ENCODE peak calls at places on chromosomes 6 and 20, in nine cellular contexts. One of them, this sample, is unnamed.

GRCh38 chr6:20919677-20920385 is 385.6 kb downstream of the CDKAL1 start:
- DNase-seq in left ventricle myocardium inferior: no peak
- DNase-seq in GM12878: peak; percentile 59
- DNase-seq in OCI-LY7: no peak
- DNase-seq in PC-3: peak; percentile 49
- DNase-seq in upper lobe of right lung: no peak
- DNase-seq in CD4-positive, CD25-positive, alpha-beta regulatory T cell: no peak
- DNase-seq in SK-N-SH: no peak
- DNase-seq in CD4-positive, alpha-beta T cell: no peak
- DNase-seq in this sample: no peak

GRCh38 chr6:159982726-159983506 is 14.0 kb downstream of the IGF2R start:
- DNase-seq in left ventricle myocardium inferior: no peak
- DNase-seq in GM12878: no peak
- DNase-seq in OCI-LY7: no peak
- DNase-seq in PC-3: no peak
- DNase-seq in upper lobe of right lung: no peak
- DNase-seq in CD4-positive, CD25-positive, alpha-beta regulatory T cell: peak; percentile 30
- DNase-seq in SK-N-SH: no peak
- DNase-seq in CD4-positive, alpha-beta T cell: no peak
- DNase-seq in this sample: no peak

GRCh38 chr20:36543187-36544133 is 2.1 kb downstream of the MYL9 start:
- DNase-seq in left ventricle myocardium inferior: peak; percentile 90
- DNase-seq in GM12878: no peak
- DNase-seq in OCI-LY7: no peak
- DNase-seq in PC-3: no peak
- DNase-seq in upper lobe of right lung: no peak
- DNase-seq in CD4-positive, CD25-positive, alpha-beta regulatory T cell: no peak
- DNase-seq in SK-N-SH: no peak
- DNase-seq in CD4-positive, alpha-beta T cell: no peak
- DNase-seq in this sample: no peak

GRCh38 chr6:51093899-51094665 is 275.4 kb downstream of the TFAP2B start:
- DNase-seq in left ventricle myocardium inferior: no peak
- DNase-seq in GM12878: no peak
- DNase-seq in OCI-LY7: no peak
- DNase-seq in PC-3: no peak
- DNase-seq in upper lobe of right lung: no peak
- DNase-seq in CD4-positive, CD25-positive, alpha-beta regulatory T cell: no peak
- DNase-seq in SK-N-SH: no peak
- DNase-seq in CD4-positive, alpha-beta T cell: no peak
- DNase-seq in this sample: no peak

GRCh38 chr6:52725530-52726192 is 37.6 kb downstream of the GSTA2 start:
- DNase-seq in left ventricle myocardium inferior: no peak
- DNase-seq in GM12878: no peak
- DNase-seq in OCI-LY7: no peak
- DNase-seq in PC-3: peak; percentile 95
- DNase-seq in upper lobe of right lung: no peak
- DNase-seq in CD4-positive, CD25-positive, alpha-beta regulatory T cell: no peak
- DNase-seq in SK-N-SH: no peak
- DNase-seq in CD4-positive, alpha-beta T cell: no peak
- DNase-seq in this sample: no peak

GRCh38 chr6:45253457-45253856 is 74.7 kb upstream of the RUNX2 start:
- DNase-seq in left ventricle myocardium inferior: no peak
- DNase-seq in GM12878: no peak
- DNase-seq in OCI-LY7: no peak
- DNase-seq in PC-3: no peak
- DNase-seq in upper lobe of right lung: no peak
- DNase-seq in CD4-positive, CD25-positive, alpha-beta regulatory T cell: no peak
- DNase-seq in SK-N-SH: no peak
- DNase-seq in CD4-positive, alpha-beta T cell: no peak
- DNase-seq in this sample: no peak

GRCh38 chr6:1179571-1180459 is 132.1 kb upstream of the FOXQ1 start:
- DNase-seq in left ventricle myocardium inferior: no peak
- DNase-seq in GM12878: no peak
- DNase-seq in OCI-LY7: no peak
- DNase-seq in PC-3: peak; percentile 14
- DNase-seq in upper lobe of right lung: no peak
- DNase-seq in CD4-positive, CD25-positive, alpha-beta regulatory T cell: no peak
- DNase-seq in SK-N-SH: no peak
- DNase-seq in CD4-positive, alpha-beta T cell: no peak
- DNase-seq in this sample: no peak

GRCh38 chr20:46056970-46057855 is 28.2 kb downstream of the SLC12A5 start:
- DNase-seq in left ventricle myocardium inferior: peak; percentile 29
- DNase-seq in GM12878: no peak
- DNase-seq in OCI-LY7: no peak
- DNase-seq in PC-3: no peak
- DNase-seq in upper lobe of right lung: no peak
- DNase-seq in CD4-positive, CD25-positive, alpha-beta regulatory T cell: no peak
- DNase-seq in SK-N-SH: no peak
- DNase-seq in CD4-positive, alpha-beta T cell: no peak
- DNase-seq in this sample: no peak

GRCh38 chr6:36692220-36692619 is 5.4 kb upstream of the RAB44 start:
- DNase-seq in left ventricle myocardium inferior: no peak
- DNase-seq in GM12878: no peak
- DNase-seq in OCI-LY7: peak; percentile 85
- DNase-seq in PC-3: no peak
- DNase-seq in upper lobe of right lung: peak; percentile 61
- DNase-seq in CD4-positive, CD25-positive, alpha-beta regulatory T cell: peak; percentile 34
- DNase-seq in SK-N-SH: no peak
- DNase-seq in CD4-positive, alpha-beta T cell: no peak
- DNase-seq in this sample: no peak

GRCh38 chr6:36691011-36691410 is 6.6 kb upstream of the RAB44 start:
- DNase-seq in left ventricle myocardium inferior: no peak
- DNase-seq in GM12878: no peak
- DNase-seq in OCI-LY7: no peak
- DNase-seq in PC-3: peak; percentile 58
- DNase-seq in upper lobe of right lung: no peak
- DNase-seq in CD4-positive, CD25-positive, alpha-beta regulatory T cell: no peak
- DNase-seq in SK-N-SH: no peak
- DNase-seq in CD4-positive, alpha-beta T cell: no peak
- DNase-seq in this sample: no peak

GRCh38 chr6:36694616-36695015 is 3.0 kb upstream of the RAB44 start:
- DNase-seq in left ventricle myocardium inferior: no peak
- DNase-seq in GM12878: no peak
- DNase-seq in OCI-LY7: peak; percentile 15
- DNase-seq in PC-3: no peak
- DNase-seq in upper lobe of right lung: peak; percentile 20
- DNase-seq in CD4-positive, CD25-positive, alpha-beta regulatory T cell: no peak
- DNase-seq in SK-N-SH: no peak
- DNase-seq in CD4-positive, alpha-beta T cell: no peak
- DNase-seq in this sample: no peak

GRCh38 chr6:36691612-36692011 is 6.0 kb upstream of the RAB44 start:
- DNase-seq in left ventricle myocardium inferior: no peak
- DNase-seq in GM12878: no peak
- DNase-seq in OCI-LY7: no peak
- DNase-seq in PC-3: no peak
- DNase-seq in upper lobe of right lung: no peak
- DNase-seq in CD4-positive, CD25-positive, alpha-beta regulatory T cell: no peak
- DNase-seq in SK-N-SH: no peak
- DNase-seq in CD4-positive, alpha-beta T cell: no peak
- DNase-seq in this sample: no peak

DNA sequence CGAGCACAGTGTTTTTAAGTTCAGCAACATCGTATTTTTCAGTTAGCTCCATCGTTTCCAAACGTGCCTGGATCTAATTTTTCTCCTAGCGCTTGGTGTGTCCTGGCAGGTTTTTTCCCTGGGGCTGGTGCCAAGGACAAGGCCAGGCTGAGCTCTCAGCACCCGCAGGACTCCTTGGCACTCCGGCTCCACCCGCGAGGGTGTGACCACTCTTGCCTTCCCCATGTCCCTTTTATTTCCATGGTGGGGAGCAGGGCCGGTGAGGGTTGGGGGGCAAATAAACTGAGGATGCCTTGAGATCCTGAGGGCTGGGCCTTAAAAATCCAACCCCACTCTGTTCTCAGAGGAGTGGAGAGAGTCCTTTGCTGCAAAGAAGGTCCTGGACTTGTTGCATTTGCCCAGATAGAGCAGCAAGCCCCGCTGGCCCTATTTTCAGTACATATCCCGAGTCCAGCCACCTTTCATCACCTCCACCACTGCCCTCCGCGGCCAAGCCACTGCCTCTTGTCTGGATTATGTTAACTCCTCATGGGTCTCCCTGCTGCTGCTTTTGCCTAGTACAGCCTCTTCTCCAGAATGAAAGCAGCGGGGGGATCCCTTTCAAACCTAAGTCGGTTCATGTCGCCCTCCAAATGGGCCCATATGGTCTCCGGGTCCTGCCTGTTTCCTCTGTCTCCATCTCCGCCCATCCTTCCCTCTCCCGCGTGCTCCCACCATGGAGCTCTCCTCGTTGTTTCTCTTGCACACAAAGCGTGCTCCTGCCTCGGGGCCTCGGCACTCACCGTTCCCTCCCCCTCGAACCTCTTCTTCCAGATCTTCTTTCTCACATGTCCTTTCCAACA is 4.5 kb upstream of the RAB44 start:
- DNase-seq in left ventricle myocardium inferior: peak; percentile 68
- DNase-seq in GM12878: no peak
- DNase-seq in OCI-LY7: no peak
- DNase-seq in PC-3: no peak
- DNase-seq in upper lobe of right lung: peak; percentile 70
- DNase-seq in CD4-positive, CD25-positive, alpha-beta regulatory T cell: no peak
- DNase-seq in SK-N-SH: no peak
- DNase-seq in CD4-positive, alpha-beta T cell: no peak
- DNase-seq in this sample: peak; percentile 52
- H3K27ac ChIP-seq in left ventricle myocardium inferior: peak overlapping the region; percentile 55
- H3K27ac ChIP-seq in GM12878: no peak overlapping the region
- H3K27ac ChIP-seq in OCI-LY7: no peak overlapping the region
- H3K27ac ChIP-seq in PC-3: no peak overlapping the region
- H3K27ac ChIP-seq in upper lobe of right lung: no peak overlapping the region
- H3K27ac ChIP-seq in CD4-positive, CD25-positive, alpha-beta regulatory T cell: no peak overlapping the region
- H3K27ac ChIP-seq in SK-N-SH: no peak overlapping the region
- H3K27ac ChIP-seq in CD4-positive, alpha-beta T cell: no peak overlapping the region
- H3K27ac ChIP-seq in this sample: no peak overlapping the region

GRCh38 chr6:63440057-63440456 is 120.3 kb upstream of the LGSN start:
- DNase-seq in left ventricle myocardium inferior: no peak
- DNase-seq in GM12878: no peak
- DNase-seq in OCI-LY7: no peak
- DNase-seq in PC-3: no peak
- DNase-seq in upper lobe of right lung: no peak
- DNase-seq in CD4-positive, CD25-positive, alpha-beta regulatory T cell: no peak
- DNase-seq in SK-N-SH: no peak
- DNase-seq in CD4-positive, alpha-beta T cell: no peak
- DNase-seq in this sample: no peak
- H3K27ac ChIP-seq in left ventricle myocardium inferior: no peak overlapping the region
- H3K27ac ChIP-seq in GM12878: no peak overlapping the region
- H3K27ac ChIP-seq in OCI-LY7: no peak overlapping the region
- H3K27ac ChIP-seq in PC-3: no peak overlapping the region
- H3K27ac ChIP-seq in upper lobe of right lung: no peak overlapping the region
- H3K27ac ChIP-seq in CD4-positive, CD25-positive, alpha-beta regulatory T cell: no peak overlapping the region
- H3K27ac ChIP-seq in SK-N-SH: no peak overlapping the region
- H3K27ac ChIP-seq in CD4-positive, alpha-beta T cell: no peak overlapping the region
- H3K27ac ChIP-seq in this sample: no peak overlapping the region

GRCh38 chr6:39848171-39848570 is 56.0 kb downstream of the DAAM2 start:
- DNase-seq in left ventricle myocardium inferior: no peak
- DNase-seq in GM12878: no peak
- DNase-seq in OCI-LY7: no peak
- DNase-seq in PC-3: no peak
- DNase-seq in upper lobe of right lung: no peak
- DNase-seq in CD4-positive, CD25-positive, alpha-beta regulatory T cell: no peak
- DNase-seq in SK-N-SH: no peak
- DNase-seq in CD4-positive, alpha-beta T cell: no peak
- DNase-seq in this sample: no peak

GRCh38 chr6:39849228-39849627 is 57.1 kb downstream of the DAAM2 start:
- DNase-seq in left ventricle myocardium inferior: no peak
- DNase-seq in GM12878: no peak
- DNase-seq in OCI-LY7: no peak
- DNase-seq in PC-3: no peak
- DNase-seq in upper lobe of right lung: no peak
- DNase-seq in CD4-positive, CD25-positive, alpha-beta regulatory T cell: no peak
- DNase-seq in SK-N-SH: no peak
- DNase-seq in CD4-positive, alpha-beta T cell: no peak
- DNase-seq in this sample: no peak

GRCh38 chr6:39849764-39850163 is 57.6 kb downstream of the DAAM2 start:
- DNase-seq in left ventricle myocardium inferior: no peak
- DNase-seq in GM12878: no peak
- DNase-seq in OCI-LY7: no peak
- DNase-seq in PC-3: no peak
- DNase-seq in upper lobe of right lung: no peak
- DNase-seq in CD4-positive, CD25-positive, alpha-beta regulatory T cell: no peak
- DNase-seq in SK-N-SH: no peak
- DNase-seq in CD4-positive, alpha-beta T cell: no peak
- DNase-seq in this sample: no peak

GRCh38 chr6:39844866-39845265 is 52.7 kb downstream of the DAAM2 start:
- DNase-seq in left ventricle myocardium inferior: no peak
- DNase-seq in GM12878: no peak
- DNase-seq in OCI-LY7: no peak
- DNase-seq in PC-3: no peak
- DNase-seq in upper lobe of right lung: no peak
- DNase-seq in CD4-positive, CD25-positive, alpha-beta regulatory T cell: no peak
- DNase-seq in SK-N-SH: no peak
- DNase-seq in CD4-positive, alpha-beta T cell: no peak
- DNase-seq in this sample: no peak

DNA sequence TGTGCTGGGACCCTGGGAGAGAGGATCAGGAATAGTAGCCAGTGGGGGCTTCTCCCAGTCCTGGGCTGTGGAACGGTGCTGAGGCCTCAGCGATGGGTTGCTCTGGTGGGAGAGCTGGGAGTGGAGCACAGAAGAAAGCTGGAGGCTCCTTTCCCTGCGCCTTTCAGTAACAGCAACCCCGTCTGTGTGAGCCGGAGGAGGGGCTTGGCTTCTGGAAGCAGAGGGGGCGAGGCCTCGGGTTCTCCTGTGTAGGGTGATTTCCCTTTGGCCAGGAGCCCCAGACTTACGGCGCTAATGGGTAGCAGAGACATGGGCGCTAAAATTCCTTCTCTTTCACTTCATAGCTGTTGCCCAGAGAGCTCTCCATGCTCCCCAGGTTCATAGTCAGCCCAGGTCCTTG is 55.0 kb downstream of the DAAM2 start:
- DNase-seq in left ventricle myocardium inferior: peak; percentile 55
- DNase-seq in GM12878: no peak
- DNase-seq in OCI-LY7: no peak
- DNase-seq in PC-3: no peak
- DNase-seq in upper lobe of right lung: no peak
- DNase-seq in CD4-positive, CD25-positive, alpha-beta regulatory T cell: no peak
- DNase-seq in SK-N-SH: no peak
- DNase-seq in CD4-positive, alpha-beta T cell: no peak
- DNase-seq in this sample: no peak
- H3K27ac ChIP-seq in left ventricle myocardium inferior: peak overlapping the region; percentile 69
- H3K27ac ChIP-seq in GM12878: no peak overlapping the region
- H3K27ac ChIP-seq in OCI-LY7: no peak overlapping the region
- H3K27ac ChIP-seq in PC-3: no peak overlapping the region
- H3K27ac ChIP-seq in upper lobe of right lung: no peak overlapping the region
- H3K27ac ChIP-seq in CD4-positive, CD25-positive, alpha-beta regulatory T cell: no peak overlapping the region
- H3K27ac ChIP-seq in SK-N-SH: no peak overlapping the region
- H3K27ac ChIP-seq in CD4-positive, alpha-beta T cell: no peak overlapping the region
- H3K27ac ChIP-seq in this sample: peak overlapping the region; percentile 67

GRCh38 chr6:16821834-16822264 is 60.6 kb upstream of the ATXN1 start:
- DNase-seq in left ventricle myocardium inferior: no peak
- DNase-seq in GM12878: no peak
- DNase-seq in OCI-LY7: no peak
- DNase-seq in PC-3: no peak
- DNase-seq in upper lobe of right lung: no peak
- DNase-seq in CD4-positive, CD25-positive, alpha-beta regulatory T cell: no peak
- DNase-seq in SK-N-SH: no peak
- DNase-seq in CD4-positive, alpha-beta T cell: no peak
- DNase-seq in this sample: no peak

GRCh38 chr6:16818992-16819626 is 57.8 kb upstream of the ATXN1 start:
- DNase-seq in left ventricle myocardium inferior: no peak
- DNase-seq in GM12878: no peak
- DNase-seq in OCI-LY7: no peak
- DNase-seq in PC-3: no peak
- DNase-seq in upper lobe of right lung: no peak
- DNase-seq in CD4-positive, CD25-positive, alpha-beta regulatory T cell: no peak
- DNase-seq in SK-N-SH: no peak
- DNase-seq in CD4-positive, alpha-beta T cell: no peak
- DNase-seq in this sample: no peak

GRCh38 chr6:16822529-16822928 is 61.3 kb upstream of the ATXN1 start:
- DNase-seq in left ventricle myocardium inferior: no peak
- DNase-seq in GM12878: no peak
- DNase-seq in OCI-LY7: no peak
- DNase-seq in PC-3: peak; percentile 38
- DNase-seq in upper lobe of right lung: no peak
- DNase-seq in CD4-positive, CD25-positive, alpha-beta regulatory T cell: no peak
- DNase-seq in SK-N-SH: no peak
- DNase-seq in CD4-positive, alpha-beta T cell: no peak
- DNase-seq in this sample: no peak

GRCh38 chr6:16817594-16817993 is 56.3 kb upstream of the ATXN1 start:
- DNase-seq in left ventricle myocardium inferior: no peak
- DNase-seq in GM12878: no peak
- DNase-seq in OCI-LY7: no peak
- DNase-seq in PC-3: no peak
- DNase-seq in upper lobe of right lung: no peak
- DNase-seq in CD4-positive, CD25-positive, alpha-beta regulatory T cell: no peak
- DNase-seq in SK-N-SH: no peak
- DNase-seq in CD4-positive, alpha-beta T cell: no peak
- DNase-seq in this sample: no peak

GRCh38 chr6:16819752-16820151 is 58.5 kb upstream of the ATXN1 start:
- DNase-seq in left ventricle myocardium inferior: no peak
- DNase-seq in GM12878: no peak
- DNase-seq in OCI-LY7: no peak
- DNase-seq in PC-3: peak; percentile 61
- DNase-seq in upper lobe of right lung: no peak
- DNase-seq in CD4-positive, CD25-positive, alpha-beta regulatory T cell: no peak
- DNase-seq in SK-N-SH: no peak
- DNase-seq in CD4-positive, alpha-beta T cell: no peak
- DNase-seq in this sample: no peak
- H3K27ac ChIP-seq in left ventricle myocardium inferior: no peak overlapping the region
- H3K27ac ChIP-seq in GM12878: no peak overlapping the region
- H3K27ac ChIP-seq in OCI-LY7: no peak overlapping the region
- H3K27ac ChIP-seq in PC-3: no peak overlapping the region
- H3K27ac ChIP-seq in upper lobe of right lung: no peak overlapping the region
- H3K27ac ChIP-seq in CD4-positive, CD25-positive, alpha-beta regulatory T cell: no peak overlapping the region
- H3K27ac ChIP-seq in SK-N-SH: no peak overlapping the region
- H3K27ac ChIP-seq in CD4-positive, alpha-beta T cell: no peak overlapping the region
- H3K27ac ChIP-seq in this sample: no peak overlapping the region

This sample was measured in substantia nigra.